ENCODE peak calls at places on chromosome 2, in six cellular contexts. V is tibial artery, T is astrocyte, F is MM.1S, L is A549, P is brain microvascular endothelial cell. K is an unnamed sample.

GRCh38 chr2:36509077-36509476 is 88.9 kb downstream of the FEZ2 start:
- DNase-seq in L (no peak), V (no peak), T (no peak), P (no peak), F (no peak), K (no peak)

GRCh38 chr2:217392930-217393584 is 533.2 kb upstream of the TNP1 start:
- DNase-seq in L (no peak), T (no peak), P (no peak), F (no peak), V (peak; percentile 38), K (no peak)

GRCh38 chr2:189982777-189983394 is 79.6 kb downstream of the MSTN start:
- DNase-seq in F (peak; percentile 23), P (peak; percentile 3), T (no peak), V (no peak), L (peak; percentile 32), K (peak; percentile 13)

GRCh38 chr2:160498147-160498546 is 4.5 kb upstream of the RBMS1 start:
- DNase-seq in V (no peak), F (no peak), T (no peak), L (no peak), P (no peak), K (no peak)

GRCh38 chr2:147829106-147829505 is 15.7 kb upstream of the ACVR2A start:
- DNase-seq in V (no peak), L (peak; percentile 75), T (peak; percentile 72), F (no peak), P (peak; percentile 72), K (no peak)

GRCh38 chr2:21715865-21716264 is 592.1 kb downstream of the TDRD15 start:
- DNase-seq in L (no peak), T (no peak), F (no peak), P (no peak), V (no peak), K (no peak)

GRCh38 chr2:239873656-239874635 is 151.2 kb downstream of the NDUFA10 start:
- DNase-seq in L (no peak), P (no peak), F (no peak), T (no peak), V (no peak), K (no peak)

GRCh38 chr2:158094487-158095092 is 7.1 kb upstream of the UPP2 start:
- DNase-seq in P (no peak), V (no peak), T (no peak), L (peak; percentile 5), F (no peak), K (no peak)

GRCh38 chr2:204967199-204967995 is 422.1 kb downstream of the PARD3B start:
- DNase-seq in P (no peak), L (no peak), F (no peak), V (no peak), T (no peak), K (peak; percentile 3)

GRCh38 chr2:82198809-82199492 is 1894.4 kb upstream of the LRRTM1 start:
- DNase-seq in F (no peak), V (no peak), T (no peak), L (no peak), P (no peak), K (no peak)

GRCh38 chr2:69600425-69600824 is 43.1 kb downstream of the AAK1 start:
- DNase-seq in V (no peak), T (no peak), F (no peak), L (no peak), P (no peak), K (no peak)

GRCh38 chr2:156892449-156893335 is 364.8 kb upstream of the GALNT5 start:
- DNase-seq in P (peak; percentile 16), F (peak; percentile 85), V (no peak), L (peak; percentile 64), T (peak; percentile 30), K (peak; percentile 52)
- H3K4me3 ChIP-seq in P (peak overlapping the region; percentile 49), F (peak overlapping the region; percentile 46), V (peak overlapping the region; percentile 28), L (peak overlapping the region; percentile 41), T (peak overlapping the region; percentile 53), K (no peak overlapping the region)

DNA sequence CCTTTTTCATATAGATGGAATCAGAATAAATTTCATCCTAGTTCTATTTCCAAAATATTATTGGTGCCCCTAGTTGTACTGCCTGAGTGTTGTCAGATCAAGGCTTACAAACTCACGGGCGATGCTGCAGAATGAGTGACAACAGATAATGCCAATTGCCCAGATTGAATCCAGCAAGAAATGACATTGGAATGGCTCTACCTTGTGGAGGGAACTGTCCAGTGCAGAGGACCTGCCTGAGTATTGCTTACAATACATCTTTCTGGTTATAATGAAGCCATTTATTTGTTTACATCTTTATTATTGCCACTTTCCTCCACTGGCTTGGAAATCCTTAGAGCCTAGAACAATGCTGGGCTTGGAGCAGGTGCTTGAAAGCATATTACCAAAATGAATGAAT is 7.8 kb upstream of the IL1R2 start:
- DNase-seq in T (no peak), F (no peak), P (no peak), V (no peak), L (no peak), K (no peak)
- TF ChIP-seq CTCF in T (peak; percentile 36), F (no peak), P (peak; percentile 67), V (peak; percentile 32), L (peak; percentile 19), K (peak; percentile 9)

DNA sequence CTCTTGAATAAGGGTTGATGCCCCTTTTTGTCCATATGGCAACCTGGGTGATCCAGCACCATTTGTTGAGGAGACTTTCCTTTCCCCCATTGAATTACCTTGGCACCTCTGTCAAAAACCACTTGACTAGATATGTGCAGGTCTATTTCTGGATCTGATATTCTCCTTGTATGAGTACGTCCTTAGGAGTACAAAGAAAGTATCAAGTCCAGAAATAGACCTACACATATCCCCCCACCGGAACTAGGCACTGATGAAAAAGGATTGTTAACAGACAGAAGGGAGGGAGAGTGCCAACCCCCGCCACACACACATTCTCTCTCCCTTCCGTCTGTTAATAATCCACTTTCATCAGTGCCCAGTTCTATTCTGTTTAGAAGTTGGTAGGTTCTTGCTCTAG is 225.0 kb downstream of the TMEM163 start:
- DNase-seq in L (no peak), T (no peak), P (no peak), V (no peak), F (no peak), K (no peak)
- H3K4me3 ChIP-seq in L (no peak overlapping the region), T (no peak overlapping the region), P (no peak overlapping the region), V (no peak overlapping the region), F (no peak overlapping the region), K (no peak overlapping the region)

GRCh38 chr2:26616864-26617135 is 24.4 kb downstream of the CIB4 start:
- DNase-seq in V (no peak), F (no peak), T (no peak), L (no peak), P (no peak), K (no peak)

GRCh38 chr2:26613241-26614204 is 27.6 kb downstream of the CIB4 start:
- DNase-seq in V (no peak), T (no peak), L (no peak), F (no peak), P (no peak), K (no peak)

GRCh38 chr2:26616032-26616863 is 24.9 kb downstream of the CIB4 start:
- DNase-seq in F (no peak), V (no peak), L (no peak), T (no peak), P (no peak), K (no peak)

GRCh38 chr2:26614205-26615128 is 26.7 kb downstream of the CIB4 start:
- DNase-seq in T (no peak), F (no peak), L (no peak), V (no peak), P (no peak), K (no peak)

DNA sequence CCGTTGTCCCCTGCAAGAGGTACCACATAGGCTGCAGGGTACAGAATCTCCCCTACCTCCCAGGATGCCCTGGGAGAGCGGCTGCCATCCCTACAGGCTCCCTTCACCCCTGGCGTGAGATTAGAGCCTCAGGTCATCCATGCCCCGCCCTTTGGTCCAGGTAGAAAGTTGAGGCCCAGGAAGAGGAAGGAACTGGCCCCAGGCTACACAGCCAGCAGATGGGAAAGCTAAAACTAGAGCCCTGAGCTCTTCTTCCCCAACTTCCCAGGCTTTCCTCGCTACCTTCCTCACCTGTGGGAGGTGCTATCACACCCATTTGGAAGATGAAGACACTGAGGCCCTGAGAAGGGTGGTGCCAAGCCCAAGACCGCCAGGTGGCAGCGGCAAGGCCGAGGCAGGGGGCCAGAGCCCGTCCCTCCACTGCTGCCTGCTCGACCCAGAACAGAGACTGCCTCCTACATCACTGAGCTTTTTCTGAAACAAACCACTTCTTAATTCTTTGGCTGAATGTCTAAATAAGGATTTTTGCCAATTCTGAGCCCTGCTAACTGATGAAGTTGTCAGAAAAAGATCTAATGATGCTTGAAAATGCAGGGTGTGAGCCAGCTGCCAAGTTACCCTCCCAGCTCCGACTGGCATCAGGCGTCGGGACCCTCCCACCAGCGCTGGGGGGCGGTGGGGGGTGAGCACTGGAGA is 25.7 kb downstream of the CIB4 start:
- DNase-seq in T (no peak), L (peak; percentile 60), F (no peak), V (no peak), P (no peak), K (peak; percentile 27)
- TF ChIP-seq CTCF in T (no peak), L (peak; percentile 47), F (peak; percentile 13), V (no peak), P (peak; percentile 27), K (peak; percentile 23)

GRCh38 chr2:44935854-44936185 is 5.7 kb upstream of the SIX3 start:
- DNase-seq in L (no peak), V (no peak), T (no peak), F (no peak), P (no peak), K (no peak)
- H3K4me3 ChIP-seq in L (no peak overlapping the region), V (no peak overlapping the region), T (no peak overlapping the region), F (no peak overlapping the region), P (no peak overlapping the region), K (no peak overlapping the region)

GRCh38 chr2:127025357-127026062 is 81.4 kb downstream of the BIN1 start:
- DNase-seq in T (peak; percentile 94), F (peak; percentile 46), L (peak; percentile 90), V (peak; percentile 72), P (peak; percentile 95), K (peak; percentile 51)
- TF ChIP-seq CTCF in T (peak; percentile 22), F (peak; percentile 28), L (peak; percentile 50), V (no peak), P (peak; percentile 53), K (peak; percentile 10)

K was measured in GM12865.